ENCODE peak calls at places on chromosomes 2 and 18, in eight cellular contexts. P, J, D, N, H, E, U and M are unnamed samples.
A peak's percentile ranks its signal among the peaks of the same experiment; 100 is the strongest.

GRCh38 chr2:114797942-114798341 is 355.5 kb downstream of the DPP10 start:
- DNase-seq in P (no peak), J (no peak), D (no peak), N (no peak), H (no peak), E (no peak), U (no peak), M (no peak)

GRCh38 chr2:218397502-218398436 is 1.9 kb upstream of the CTDSP1 start:
- DNase-seq in P (peak; percentile 85), J (peak; percentile 88), D (peak; percentile 60), N (peak; percentile 97), H (peak; percentile 46), E (peak; percentile 56), U (peak; percentile 56), M (peak; percentile 91)

GRCh38 chr18:79668203-79668602 is 11.4 kb upstream of the CTDP1 start:
- DNase-seq in P (no peak), J (no peak), D (no peak), N (no peak), H (no peak), E (no peak), U (no peak), M (no peak)

GRCh38 chr2:127400533-127400896 is 12.7 kb upstream of the MAP3K2 start:
- DNase-seq in P (no peak), J (no peak), D (no peak), N (no peak), H (no peak), E (no peak), U (no peak), M (peak; percentile 89)

GRCh38 chr2:120591572-120591971 is 144.1 kb upstream of the GLI2 start:
- DNase-seq in P (no peak), J (no peak), D (no peak), N (no peak), H (no peak), E (no peak), U (no peak), M (no peak)

GRCh38 chr2:220396287-220396686 is 768.9 kb downstream of the SLC4A3 start:
- DNase-seq in P (peak; percentile 8), J (no peak), D (no peak), N (no peak), H (no peak), E (no peak), U (no peak), M (no peak)

GRCh38 chr2:99811544-99811943 is 321.7 kb upstream of the REV1 start:
- DNase-seq in P (peak; percentile 8), J (no peak), D (no peak), N (no peak), H (no peak), E (no peak), U (no peak), M (no peak)

GRCh38 chr2:222479855-222480254 is 55.5 kb downstream of the SGPP2 start:
- DNase-seq in P (no peak), J (no peak), D (no peak), N (no peak), H (no peak), E (no peak), U (no peak), M (no peak)

GRCh38 chr2:201866643-201867310 is 60.4 kb downstream of the CDK15 start:
- DNase-seq in P (no peak), J (no peak), D (no peak), N (peak; percentile 91), H (no peak), E (no peak), U (no peak), M (peak; percentile 45)

GRCh38 chr2:20005067-20005627 is 7.3 kb downstream of the MATN3 start:
- DNase-seq in P (no peak), J (no peak), D (no peak), N (no peak), H (no peak), E (no peak), U (no peak), M (no peak)
- H3K27ac ChIP-seq in P (no peak overlapping the region), J (no peak overlapping the region), D (no peak overlapping the region), N (no peak overlapping the region), H (no peak overlapping the region), E (no peak overlapping the region), U (no peak overlapping the region), M (no peak overlapping the region)

GRCh38 chr2:48283870-48284269 is 246.1 kb upstream of the STON1 start:
- DNase-seq in P (no peak), J (no peak), D (no peak), N (peak; percentile 12), H (no peak), E (no peak), U (no peak), M (no peak)
- H3K27me3 ChIP-seq in P (no peaks in the 10 kb centered on the region), J (no peaks in the 10 kb centered on the region), D (no peaks in the 10 kb centered on the region), N (no peaks in the 10 kb centered on the region), H (no peaks in the 10 kb centered on the region), E (no peaks in the 10 kb centered on the region), U (no peaks in the 10 kb centered on the region), M (no peaks in the 10 kb centered on the region)

GRCh38 chr2:156331572-156332451 is 709 bp downstream of the NR4A2 start:
- DNase-seq in P (peak; percentile 78), J (peak; percentile 85), D (peak; percentile 76), N (peak; percentile 69), H (no peak), E (peak; percentile 54), U (peak; percentile 36), M (peak; percentile 66)
- H3K27ac ChIP-seq in P (peak overlapping the region; percentile 95), J (peak overlapping the region; percentile 100), D (peak overlapping the region; percentile 99), N (no peak overlapping the region), H (peak overlapping the region; percentile 97), E (peak overlapping the region; percentile 94), U (peak overlapping the region; percentile 91), M (peak overlapping the region; percentile 28)

DNA sequence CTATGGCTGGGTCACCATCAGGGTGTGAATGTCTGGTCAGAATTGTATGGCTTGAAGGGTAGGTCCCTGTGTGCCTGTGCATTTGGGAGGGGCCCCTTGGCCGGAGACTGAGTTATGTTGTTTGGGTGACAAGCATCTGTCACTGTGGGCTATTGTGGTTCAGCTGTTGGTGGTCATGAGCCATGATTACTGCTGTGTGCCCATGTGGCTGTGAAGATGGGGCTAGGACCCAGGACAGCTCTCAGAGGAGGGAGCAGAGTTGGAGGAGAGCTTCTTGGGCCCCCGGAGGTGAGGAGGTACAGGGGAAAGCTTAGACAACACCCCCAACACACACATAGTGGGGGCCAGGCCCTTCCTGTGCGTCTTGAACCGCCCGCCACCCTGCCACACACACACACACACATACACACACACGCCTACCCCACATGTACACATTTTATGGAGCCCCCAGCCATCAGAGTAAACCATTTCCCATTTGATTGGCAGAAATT is 1.8 kb downstream of the GAREM2 start:
- DNase-seq in P (no peak), J (no peak), D (no peak), N (no peak), H (no peak), E (no peak), U (no peak), M (no peak)
- H3K27me3 ChIP-seq in P (peaks cover 6% of the 10 kb centered on the region), J (peaks cover 20% of the 10 kb centered on the region), D (no peaks in the 10 kb centered on the region), N (no peaks in the 10 kb centered on the region), H (no peaks in the 10 kb centered on the region), E (peaks cover 12% of the 10 kb centered on the region), U (peaks cover 6% of the 10 kb centered on the region), M (peaks cover 19% of the 10 kb centered on the region)